ENCODE peak calls at places on chromosomes 16 and 17, in seven cellular contexts. B, A, C, Q, N, M and S are unnamed samples.

GRCh38 chr17:3048727-3049471 is 14.5 kb downstream of the OR1D5 start:
- DNase-seq in B (peak; percentile 81), A (peak; percentile 96), C (peak; percentile 98), Q (peak; percentile 87), N (peak; percentile 89), M (peak; percentile 84), S (peak; percentile 89)

GRCh38 chr17:32323784-32324590 is 18.0 kb downstream of the C17orf75 start:
- DNase-seq in B (no peak), A (no peak), C (no peak), Q (no peak), N (no peak), M (no peak), S (no peak)

GRCh38 chr16:87056083-87056482 is 261.1 kb downstream of the C16orf95 start:
- DNase-seq in B (no peak), A (no peak), C (no peak), Q (no peak), N (no peak), M (no peak), S (no peak)

GRCh38 chr17:62898239-62898864 is 67.7 kb upstream of the TANC2 start:
- DNase-seq in B (no peak), A (no peak), C (no peak), Q (no peak), N (no peak), M (no peak), S (no peak)

GRCh38 chr17:6108987-6109386 is 38.8 kb downstream of the WSCD1 start:
- DNase-seq in B (no peak), A (no peak), C (no peak), Q (no peak), N (no peak), M (no peak), S (no peak)

GRCh38 chr16:1452530-1452929 is 8.2 kb upstream of the CCDC154 start:
- DNase-seq in B (no peak), A (no peak), C (no peak), Q (no peak), N (no peak), M (no peak), S (no peak)

GRCh38 chr17:16003841-16004240 is 4.2 kb downstream of the TTC19 start:
- DNase-seq in B (no peak), A (no peak), C (no peak), Q (no peak), N (no peak), M (no peak), S (no peak)

GRCh38 chr16:30018731-30019158 is 4.3 kb upstream of the C16orf92 start:
- DNase-seq in B (no peak), A (no peak), C (no peak), Q (no peak), N (no peak), M (no peak), S (no peak)

GRCh38 chr17:28725166-28725659 is 820 bp downstream of the TLCD1 start:
- DNase-seq in B (no peak), A (peak; percentile 22), C (no peak), Q (no peak), N (no peak), M (no peak), S (no peak)

GRCh38 chr17:36942031-36942599 is 4.8 kb downstream of the LHX1 start:
- DNase-seq in B (no peak), A (no peak), C (no peak), Q (no peak), N (no peak), M (no peak), S (no peak)

GRCh38 chr16:52906271-52906670 is 146.4 kb downstream of the CHD9NB start:
- DNase-seq in B (no peak), A (no peak), C (no peak), Q (no peak), N (no peak), M (no peak), S (no peak)

GRCh38 chr16:19166500-19166899 is 1.5 kb upstream of the SYT17 start:
- DNase-seq in B (no peak), A (no peak), C (no peak), Q (no peak), N (no peak), M (no peak), S (no peak)

GRCh38 chr16:66197668-66198278 is 168.7 kb upstream of the CDH5 start:
- DNase-seq in B (no peak), A (no peak), C (no peak), Q (no peak), N (no peak), M (no peak), S (no peak)

GRCh38 chr16:75965504-75966374 is 239.4 kb upstream of the CPHXL start:
- DNase-seq in B (no peak), A (no peak), C (no peak), Q (no peak), N (no peak), M (no peak), S (no peak)

GRCh38 chr17:17496189-17497064 is at the start of gene RASD1:
- DNase-seq in B (peak; percentile 62), A (peak; percentile 71), C (peak; percentile 86), Q (peak; percentile 62), N (no peak), M (peak; percentile 61), S (peak; percentile 72)

GRCh38 chr17:41651625-41652460 is 27.5 kb upstream of the KRT17 start:
- DNase-seq in B (no peak), A (peak; percentile 80), C (peak; percentile 31), Q (no peak), N (no peak), M (no peak), S (no peak)